ENCODE peak calls at places on chromosomes 11 and 22, in eight cellular contexts. V, I, Q, R, Z, H, E and X are unnamed samples.

GRCh38 chr11:75513250-75513649 is 12.5 kb downstream of the GDPD5 start:
- DNase-seq in V (no peak), I (no peak), Q (no peak), R (no peak), Z (no peak), H (no peak), E (peak), X (no peak)

GRCh38 chr11:43556269-43556668 is 124.3 kb upstream of the HSD17B12 start:
- DNase-seq in V (no peak), I (no peak), Q (peak), R (no peak), Z (no peak), H (no peak), E (no peak), X (no peak)

GRCh38 chr11:22558638-22559037 is 67.0 kb downstream of the FANCF start:
- DNase-seq in V (no peak), I (no peak), Q (no peak), R (no peak), Z (no peak), H (no peak), E (no peak), X (no peak)

GRCh38 chr11:17014321-17014773 is at the start of gene PLEKHA7:
- DNase-seq in V (no peak), I (peak), Q (no peak), R (peak), Z (no peak), H (peak), E (peak), X (peak)

GRCh38 chr22:23845661-23846469 is 7.1 kb upstream of the DERL3 start:
- DNase-seq in V (no peak), I (no peak), Q (no peak), R (no peak), Z (no peak), H (no peak), E (no peak), X (peak)

GRCh38 chr22:45042263-45042662 is 32.5 kb upstream of the PHF21B start:
- DNase-seq in V (no peak), I (no peak), Q (no peak), R (no peak), Z (no peak), H (no peak), E (no peak), X (no peak)

GRCh38 chr11:111510311-111510710 is 1.9 kb downstream of the BTG4 start:
- DNase-seq in V (no peak), I (no peak), Q (no peak), R (no peak), Z (no peak), H (no peak), E (no peak), X (no peak)

GRCh38 chr22:49867303-49868250 is 13.9 kb downstream of the ZBED4 start:
- DNase-seq in V (no peak), I (no peak), Q (no peak), R (no peak), Z (no peak), H (no peak), E (no peak), X (peak)

GRCh38 chr11:91932151-91932821 is 292.3 kb upstream of the FAT3 start:
- DNase-seq in V (no peak), I (no peak), Q (no peak), R (no peak), Z (no peak), H (no peak), E (peak), X (no peak)